ENCODE peak calls at places on chromosomes 6 and 20, in six cellular contexts. I, H, J, F, W and L are unnamed samples.

GRCh38 chr6:148464319-148465010 is 121.8 kb downstream of the SASH1 start:
- DNase-seq in I (peak; percentile 67), J (peak; percentile 70), W (peak; percentile 69), F (peak; percentile 76), H (peak; percentile 69), L (peak; percentile 75)

GRCh38 chr6:45432944-45433343 is 55.2 kb upstream of the SUPT3H start:
- DNase-seq in F (peak; percentile 75), I (no peak), H (no peak), W (no peak), J (no peak), L (no peak)

GRCh38 chr6:99458319-99458718 is 33.2 kb upstream of the PNISR start:
- DNase-seq in H (peak; percentile 5), J (no peak), W (no peak), I (no peak), F (peak; percentile 26), L (peak; percentile 36)

GRCh38 chr6:53048431-53049195 is 16.6 kb upstream of the FBXO9 start:
- DNase-seq in I (peak; percentile 42), J (no peak), F (peak; percentile 95), H (peak; percentile 10), W (no peak), L (peak; percentile 87)

GRCh38 chr6:114342086-114342825 is 567 bp downstream of the HS3ST5 start:
- DNase-seq in I (no peak), F (no peak), H (peak; percentile 6), W (peak; percentile 10), J (peak; percentile 18), L (no peak)

GRCh38 chr6:118660218-118660569 is 8.8 kb upstream of the CEP85L start:
- DNase-seq in H (peak; percentile 81), F (peak; percentile 46), W (no peak), I (peak; percentile 92), J (no peak), L (peak; percentile 14)

GRCh38 chr6:119446623-119447008 is 97.1 kb upstream of the MAN1A1 start:
- DNase-seq in F (peak; percentile 71), I (no peak), J (peak; percentile 77), H (no peak), W (peak; percentile 68), L (peak; percentile 63)

GRCh38 chr6:30901436-30901835 is 6.6 kb upstream of the GTF2H4 start:
- DNase-seq in W (no peak), F (no peak), H (no peak), I (no peak), J (no peak), L (no peak)

GRCh38 chr6:11349880-11350279 is 117.4 kb upstream of the NEDD9 start:
- DNase-seq in W (no peak), I (no peak), H (no peak), J (no peak), F (no peak), L (no peak)

GRCh38 chr6:110944681-110945151 is 13.8 kb upstream of the GTF3C6 start:
- DNase-seq in J (no peak), I (no peak), F (peak; percentile 96), H (peak; percentile 67), W (no peak), L (peak; percentile 81)

GRCh38 chr20:45704969-45705637 is at the start of gene WFDC10B:
- DNase-seq in H (no peak), F (no peak), J (peak; percentile 22), I (no peak), W (peak; percentile 25), L (no peak)

GRCh38 chr6:27428966-27429365 is 40.4 kb downstream of the ZNF391 start:
- DNase-seq in H (no peak), J (no peak), I (no peak), F (no peak), W (no peak), L (no peak)

GRCh38 chr6:154995241-154996162 is at the start of gene TIAM2:
- DNase-seq in J (no peak), W (no peak), F (peak; percentile 19), I (no peak), H (peak; percentile 46), L (no peak)

GRCh38 chr6:72952808-72953630 is 272.3 kb downstream of the KHDC1L start:
- DNase-seq in W (no peak), J (no peak), I (no peak), F (peak; percentile 84), H (no peak), L (no peak)

GRCh38 chr20:22027423-22027822 is 322.0 kb downstream of the PAX1 start:
- DNase-seq in F (no peak), I (no peak), W (no peak), H (no peak), J (no peak), L (no peak)

GRCh38 chr6:83911278-83911677 is 51.8 kb downstream of the CYB5R4 start:
- DNase-seq in H (no peak), F (no peak), I (no peak), W (no peak), J (no peak), L (no peak)

GRCh38 chr6:128507337-128508310 is 12.8 kb downstream of the PTPRK start:
- DNase-seq in J (peak; percentile 74), H (no peak), W (peak; percentile 63), I (no peak), F (no peak), L (peak; percentile 42)

GRCh38 chr20:63893999-63894357 is 948 bp upstream of the DNAJC5 start:
- DNase-seq in J (no peak), H (no peak), W (no peak), I (no peak), F (no peak), L (no peak)

GRCh38 chr20:23270427-23270911 is 80.1 kb upstream of the NXT1 start:
- DNase-seq in F (peak; percentile 55), I (no peak), W (no peak), J (no peak), H (no peak), L (peak; percentile 99)

GRCh38 chr20:64116541-64117423 is 9.4 kb upstream of the NPBWR2 start:
- DNase-seq in I (no peak), W (peak; percentile 6), F (no peak), H (no peak), J (no peak), L (no peak)

GRCh38 chr6:35396991-35397390 is 54.6 kb downstream of the PPARD start:
- DNase-seq in H (no peak), W (peak; percentile 49), F (no peak), I (no peak), J (no peak), L (no peak)

GRCh38 chr6:105449756-105450390 is 47.0 kb upstream of the PREP start:
- DNase-seq in W (no peak), F (no peak), J (no peak), I (no peak), H (no peak), L (no peak)

GRCh38 chr20:11234181-11234969 is 560.6 kb upstream of the JAG1 start:
- DNase-seq in H (no peak), F (no peak), W (no peak), I (no peak), J (no peak), L (no peak)

GRCh38 chr6:137362878-137363804 is 131.1 kb downstream of the OLIG3 start:
- DNase-seq in F (no peak), H (no peak), W (no peak), I (no peak), J (no peak), L (no peak)

GRCh38 chr6:149683256-149683860 is 34.5 kb downstream of the LATS1 start:
- DNase-seq in F (no peak), I (no peak), W (no peak), J (no peak), H (no peak), L (no peak)

GRCh38 chr20:3812975-3813599 is 7.3 kb upstream of the AP5S1 start:
- DNase-seq in H (no peak), W (no peak), I (no peak), F (no peak), J (no peak), L (no peak)

GRCh38 chr6:125688138-125688537 is 61.3 kb upstream of the HEY2 start:
- DNase-seq in F (no peak), W (no peak), I (no peak), H (no peak), J (no peak), L (no peak)